ENCODE peak calls at places on chromosomes 6 and 20, in seven cellular contexts. U, R, K, T, Y, L and M are unnamed samples.

GRCh38 chr6:1603708-1604346 is 5.9 kb upstream of the FOXC1 start:
- DNase-seq in U (no peak), R (no peak), K (no peak), T (no peak), Y (no peak), L (no peak), M (no peak)

GRCh38 chr6:35402136-35402855 is 49.8 kb upstream of the FANCE start:
- DNase-seq in U (no peak), R (peak; percentile 15), K (peak; percentile 11), T (no peak), Y (no peak), L (no peak), M (no peak)

GRCh38 chr6:161400650-161401049 is 126.8 kb upstream of the AGPAT4 start:
- DNase-seq in U (no peak), R (no peak), K (no peak), T (no peak), Y (no peak), L (no peak), M (no peak)

GRCh38 chr6:11096109-11096508 is 2.5 kb downstream of the SMIM13 start:
- DNase-seq in U (peak; percentile 80), R (peak; percentile 58), K (no peak), T (peak; percentile 78), Y (no peak), L (peak; percentile 55), M (peak; percentile 82)

GRCh38 chr6:6684365-6684833 is 95.9 kb downstream of the LY86 start:
- DNase-seq in U (no peak), R (no peak), K (no peak), T (no peak), Y (no peak), L (no peak), M (no peak)

GRCh38 chr6:91127752-91128151 is 540.9 kb upstream of the MAP3K7 start:
- DNase-seq in U (no peak), R (no peak), K (no peak), T (no peak), Y (no peak), L (no peak), M (peak; percentile 58)

GRCh38 chr6:42846505-42846904 is 32.9 kb upstream of the RPL7L1 start:
- DNase-seq in U (no peak), R (no peak), K (no peak), T (no peak), Y (no peak), L (no peak), M (no peak)

GRCh38 chr6:30462482-30462881 is 26.8 kb upstream of the HLA-E start:
- DNase-seq in U (no peak), R (no peak), K (no peak), T (no peak), Y (no peak), L (no peak), M (no peak)

GRCh38 chr6:130849501-130850039 is 22.4 kb downstream of the SMLR1 start:
- DNase-seq in U (no peak), R (no peak), K (no peak), T (no peak), Y (no peak), L (no peak), M (no peak)

GRCh38 chr6:130858054-130858453 is 30.8 kb downstream of the SMLR1 start:
- DNase-seq in U (no peak), R (no peak), K (no peak), T (no peak), Y (no peak), L (no peak), M (no peak)

GRCh38 chr6:130851026-130851425 is 23.8 kb downstream of the SMLR1 start:
- DNase-seq in U (no peak), R (no peak), K (no peak), T (no peak), Y (no peak), L (no peak), M (no peak)

GRCh38 chr6:130852844-130853554 is 25.8 kb downstream of the SMLR1 start:
- DNase-seq in U (no peak), R (no peak), K (no peak), T (no peak), Y (no peak), L (no peak), M (no peak)

GRCh38 chr6:130853555-130854183 is 26.5 kb downstream of the SMLR1 start:
- DNase-seq in U (peak; percentile 73), R (no peak), K (no peak), T (peak; percentile 22), Y (no peak), L (no peak), M (peak; percentile 39)
- H3K27ac ChIP-seq in U (no peak overlapping the region), R (no peak overlapping the region), K (no peak overlapping the region), T (peak overlapping the region; percentile 65), Y (no peak overlapping the region), L (no peak overlapping the region), M (no peak overlapping the region)

DNA sequence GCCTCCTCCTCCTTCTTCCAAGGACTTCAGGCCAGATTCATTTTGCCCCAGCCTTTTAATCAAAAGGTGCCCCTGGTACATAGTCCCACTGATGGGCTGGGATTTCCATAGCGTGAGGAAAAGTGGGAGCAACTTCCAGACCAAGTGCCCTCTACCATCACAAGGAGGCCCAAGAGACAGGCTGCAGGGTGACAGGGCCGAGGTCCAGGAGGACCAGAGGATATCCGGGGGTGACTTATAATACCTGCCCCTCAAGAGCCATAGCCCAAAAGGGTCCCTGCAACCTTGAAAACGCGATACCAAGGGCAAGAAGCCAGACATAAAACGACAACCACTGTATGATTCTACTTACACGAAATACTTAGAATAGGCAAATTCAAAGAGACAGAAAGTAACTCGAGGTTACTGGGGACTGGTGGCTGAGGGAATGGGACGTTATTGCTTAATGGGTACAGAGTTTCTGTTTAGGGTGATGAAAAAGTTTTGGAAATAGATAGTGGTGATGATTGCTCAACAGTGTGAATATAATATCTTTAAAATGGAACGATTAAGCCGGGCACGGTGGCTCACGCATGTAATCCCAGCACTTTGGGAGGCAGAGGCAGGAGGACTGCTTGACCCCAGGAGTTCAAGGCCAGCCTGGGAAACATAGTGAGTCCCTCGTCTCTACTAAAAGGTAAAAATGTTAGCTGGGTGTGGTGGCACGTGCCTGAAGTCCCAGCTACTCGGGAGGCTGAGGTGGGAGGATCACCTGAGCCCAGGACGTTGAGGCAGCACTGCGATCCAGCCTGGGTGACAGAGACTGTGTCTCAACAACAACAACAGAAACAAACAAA is 71.9 kb downstream of the NOL4L start:
- DNase-seq in U (no peak), R (peak; percentile 11), K (no peak), T (no peak), Y (no peak), L (no peak), M (no peak)
- H3K4ac ChIP-seq in U (no peak overlapping the region), R (no peak overlapping the region), K (no peak overlapping the region), T (no peak overlapping the region), Y (no peak overlapping the region), L (no peak overlapping the region), M (no peak overlapping the region)

GRCh38 chr6:109788687-109789086 is 97.6 kb downstream of the FIG4 start:
- DNase-seq in U (no peak), R (no peak), K (no peak), T (no peak), Y (no peak), L (no peak), M (no peak)

GRCh38 chr6:109790131-109790530 is 99.0 kb downstream of the FIG4 start:
- DNase-seq in U (peak; percentile 79), R (no peak), K (no peak), T (peak; percentile 54), Y (no peak), L (peak; percentile 30), M (peak; percentile 61)

GRCh38 chr6:109793015-109793414 is 101.9 kb downstream of the FIG4 start:
- DNase-seq in U (no peak), R (no peak), K (no peak), T (peak; percentile 9), Y (no peak), L (peak; percentile 88), M (no peak)

GRCh38 chr6:109793793-109794192 is 102.7 kb downstream of the FIG4 start:
- DNase-seq in U (peak; percentile 98), R (no peak), K (no peak), T (peak; percentile 96), Y (no peak), L (peak; percentile 82), M (no peak)

GRCh38 chr6:109791301-109791700 is 100.2 kb downstream of the FIG4 start:
- DNase-seq in U (peak; percentile 33), R (peak; percentile 49), K (no peak), T (peak; percentile 18), Y (peak; percentile 55), L (no peak), M (peak; percentile 54)
- H3K23ac ChIP-seq in U (peak overlapping the region; percentile 95), R (no peak overlapping the region), K (no peak overlapping the region), T (no peak overlapping the region), Y (no peak overlapping the region), L (no peak overlapping the region), M (no peak overlapping the region)

GRCh38 chr20:20710847-20711315 is 1.6 kb downstream of the RALGAPA2 start:
- DNase-seq in U (no peak), R (no peak), K (no peak), T (no peak), Y (no peak), L (peak; percentile 53), M (no peak)

GRCh38 chr20:20710443-20710842 is 2.0 kb downstream of the RALGAPA2 start:
- DNase-seq in U (no peak), R (no peak), K (no peak), T (no peak), Y (no peak), L (no peak), M (no peak)

GRCh38 chr20:20702330-20703245 is 9.9 kb downstream of the RALGAPA2 start:
- DNase-seq in U (no peak), R (no peak), K (no peak), T (no peak), Y (no peak), L (no peak), M (no peak)

GRCh38 chr20:20709858-20710257 is 2.6 kb downstream of the RALGAPA2 start:
- DNase-seq in U (no peak), R (no peak), K (no peak), T (no peak), Y (no peak), L (no peak), M (no peak)

GRCh38 chr20:20706285-20706684 is 6.2 kb downstream of the RALGAPA2 start:
- DNase-seq in U (no peak), R (no peak), K (no peak), T (no peak), Y (no peak), L (no peak), M (no peak)
- H3K27ac ChIP-seq in U (no peak overlapping the region), R (no peak overlapping the region), K (no peak overlapping the region), T (no peak overlapping the region), Y (no peak overlapping the region), L (no peak overlapping the region), M (no peak overlapping the region)